ENCODE peak calls at places on chromosomes 3 and 15, in four cellular contexts. I is GM12878, R is suprapubic skin, Q is K562. A is an unnamed sample.
A peak's percentile ranks its signal among the peaks of the same experiment; 100 is the strongest.

GRCh38 chr3:140296796-140297352 is 361.9 kb downstream of the CLSTN2 start:
- DNase-seq in I (no peak), R (no peak), Q (no peak), A (no peak)

GRCh38 chr3:168847293-168847883 is 751.7 kb upstream of the GOLIM4 start:
- DNase-seq in I (peak; percentile 12), R (no peak), Q (peak; percentile 15), A (no peak)

GRCh38 chr3:144774897-144775296 is 803.3 kb downstream of the DIPK2A start:
- DNase-seq in I (no peak), R (no peak), Q (no peak), A (no peak)

GRCh38 chr3:110593749-110594148 is 477.9 kb upstream of the NECTIN3 start:
- DNase-seq in I (no peak), R (no peak), Q (no peak), A (no peak)

GRCh38 chr3:37477713-37478487 is 303.5 kb upstream of the LRRFIP2 start:
- DNase-seq in I (no peak), R (no peak), Q (no peak), A (no peak)

GRCh38 chr15:22968356-22968755 is 11.8 kb downstream of the CYFIP1 start:
- DNase-seq in I (no peak), R (peak; percentile 8), Q (no peak), A (no peak)

GRCh38 chr3:196216081-196216564 is at the start of gene SLC51A:
- DNase-seq in I (no peak), R (no peak), Q (no peak), A (no peak)

GRCh38 chr3:10883478-10884234 is 67.6 kb downstream of the SLC6A11 start:
- DNase-seq in I (no peak), R (no peak), Q (peak; percentile 38), A (peak; percentile 11)

GRCh38 chr3:64291956-64292355 is 66.7 kb upstream of the PRICKLE2 start:
- DNase-seq in I (no peak), R (no peak), Q (no peak), A (no peak)

GRCh38 chr3:139225551-139225950 is 118.3 kb upstream of the MRPS22 start:
- DNase-seq in I (no peak), R (no peak), Q (no peak), A (no peak)

GRCh38 chr3:24101676-24102168 is 156.6 kb downstream of the NR1D2 start:
- DNase-seq in I (no peak), R (no peak), Q (no peak), A (no peak)

GRCh38 chr15:66899555-66900350 is 165.6 kb upstream of the SMAD3 start:
- DNase-seq in I (no peak), R (no peak), Q (no peak), A (no peak)

GRCh38 chr3:127590282-127590592 is 296 bp downstream of the TPRA1 start:
- DNase-seq in I (no peak), R (no peak), Q (no peak), A (no peak)

GRCh38 chr3:4321732-4322131 is 18.6 kb downstream of the SETMAR start:
- DNase-seq in I (no peak), R (no peak), Q (peak; percentile 18), A (no peak)

GRCh38 chr3:30341851-30342250 is 264.6 kb upstream of the TGFBR2 start:
- DNase-seq in I (no peak), R (no peak), Q (no peak), A (no peak)

DNA sequence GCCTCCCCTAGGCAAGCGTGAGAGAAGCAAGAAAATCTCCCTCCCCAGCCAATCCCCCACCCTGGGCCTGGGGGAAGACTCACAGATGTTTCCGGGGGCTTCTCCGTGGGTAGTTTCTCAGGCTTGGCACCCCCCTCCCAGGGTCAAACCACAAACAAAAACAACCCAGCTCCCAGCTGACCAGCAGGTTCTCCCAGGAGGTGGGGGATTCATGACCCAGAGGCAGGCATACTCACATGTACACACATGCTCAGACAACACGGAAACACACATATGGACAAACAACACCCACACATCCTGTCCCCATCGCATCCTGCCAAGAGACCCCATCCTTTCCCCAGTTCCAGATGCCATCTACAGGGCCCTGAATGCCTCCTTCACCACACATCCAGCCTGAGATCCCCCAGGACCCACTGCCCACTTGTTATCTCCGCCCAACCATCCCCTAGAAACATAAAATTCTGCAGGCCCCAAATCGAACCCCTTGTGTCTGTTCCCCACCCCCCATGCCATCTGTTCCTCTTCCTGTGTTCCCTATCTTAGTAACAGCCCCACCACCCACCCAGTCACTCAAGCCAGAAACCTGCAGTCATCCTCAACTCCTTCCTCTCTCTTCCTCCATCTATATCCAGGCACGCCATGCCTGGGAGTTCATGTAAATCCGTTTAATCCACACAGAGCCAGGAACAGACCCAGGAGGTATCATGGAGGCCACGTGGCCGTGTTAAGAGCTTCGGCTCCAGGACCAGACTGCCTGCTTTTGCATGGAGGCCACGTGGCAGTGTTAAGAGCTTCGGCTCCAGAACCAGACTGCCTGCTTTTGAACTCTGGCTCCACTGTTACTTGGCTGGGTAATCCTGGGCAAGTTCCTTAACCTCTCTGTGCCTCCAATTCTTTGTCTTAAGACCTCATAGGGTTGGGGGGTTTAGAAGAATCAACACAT is 5.0 kb downstream of the CSRNP1 start:
- DNase-seq in I (no peak), R (no peak), Q (peak; percentile 58), A (no peak)
- TF ChIP-seq POLR2A in I (no peak), R (no peak), Q (no peak), A (no peak)

GRCh38 chr15:74411686-74412085 is 22.1 kb downstream of the SEMA7A start:
- DNase-seq in I (no peak), R (no peak), Q (no peak), A (no peak)
- TF ChIP-seq POLR2AphosphoS5 in I (peak; percentile 56), R (no peak), Q (no peak), A (no peak)

GRCh38 chr3:108090066-108090700 is 648 bp downstream of the CD47 start:
- DNase-seq in I (no peak), R (peak; percentile 74), Q (peak; percentile 41), A (peak; percentile 16)

GRCh38 chr3:108091498-108092259 is 848 bp upstream of the CD47 start:
- DNase-seq in I (no peak), R (no peak), Q (no peak), A (no peak)

GRCh38 chr3:108089544-108089943 is 1.3 kb downstream of the CD47 start:
- DNase-seq in I (no peak), R (no peak), Q (no peak), A (no peak)

GRCh38 chr3:108092556-108092955 is 1.7 kb upstream of the CD47 start:
- DNase-seq in I (no peak), R (no peak), Q (no peak), A (no peak)

DNA sequence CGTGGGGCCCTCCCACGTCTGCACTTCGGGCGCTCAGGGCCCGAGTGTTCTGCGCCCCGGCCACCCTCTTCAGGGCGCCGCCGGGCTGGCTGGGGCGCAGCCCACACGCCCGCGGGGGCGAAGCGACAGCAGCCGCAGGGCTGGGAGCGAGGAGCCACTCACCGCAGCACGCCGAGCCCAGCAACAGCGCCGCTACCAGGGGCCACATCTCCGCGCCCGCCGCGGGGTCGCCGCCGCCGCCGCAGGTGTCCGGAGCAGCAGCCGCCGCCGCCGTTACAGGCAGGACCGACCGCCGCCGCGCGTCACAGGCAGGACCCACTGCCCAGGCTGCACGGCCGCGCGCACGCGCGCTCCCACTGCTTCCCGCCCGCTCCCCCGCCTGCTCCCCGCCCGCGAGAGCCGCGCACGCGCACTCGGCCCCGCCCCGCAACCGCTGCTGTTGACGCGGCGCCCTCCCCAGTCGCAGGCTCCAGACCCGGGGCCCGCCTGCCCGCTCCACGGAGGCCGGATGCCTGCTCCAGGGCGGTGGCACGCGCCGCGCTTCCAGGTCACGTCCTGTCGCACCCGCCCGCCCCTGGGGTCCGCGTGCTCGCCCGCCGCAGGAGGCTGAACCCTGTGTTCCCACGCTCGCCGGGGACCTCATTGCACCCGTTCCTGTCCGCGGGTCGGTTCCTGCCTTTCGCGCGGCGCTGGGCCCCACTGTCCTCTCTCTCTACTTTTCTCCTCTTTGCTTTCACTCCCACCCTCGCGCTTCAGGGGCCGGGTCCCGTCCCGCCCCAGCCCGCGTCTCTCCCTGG is at the start of gene CD47:
- DNase-seq in I (no peak), R (peak; percentile 97), Q (peak; percentile 90), A (peak; percentile 95)
- TF ChIP-seq CTCF in I (no peak), R (no peak), Q (no peak), A (no peak)

GRCh38 chr15:74463634-74464033 is 2.7 kb upstream of the UBL7 start:
- DNase-seq in I (no peak), R (no peak), Q (no peak), A (no peak)

GRCh38 chr15:74458473-74458872 is 2.5 kb downstream of the UBL7 start:
- DNase-seq in I (no peak), R (no peak), Q (peak; percentile 8), A (no peak)

GRCh38 chr15:74460298-74460697 is 662 bp downstream of the UBL7 start:
- DNase-seq in I (peak; percentile 39), R (no peak), Q (peak; percentile 6), A (no peak)

GRCh38 chr15:74461847-74462511 is 1.0 kb upstream of the UBL7 start:
- DNase-seq in I (no peak), R (no peak), Q (peak; percentile 23), A (no peak)

GRCh38 chr15:74460903-74461846 is at the start of gene UBL7:
- DNase-seq in I (peak; percentile 77), R (peak; percentile 98), Q (peak; percentile 99), A (peak; percentile 98)
- TF ChIP-seq POLR2A in I (peak; percentile 98), R (peak; percentile 60), Q (peak; percentile 94), A (peak; percentile 87)

DNA sequence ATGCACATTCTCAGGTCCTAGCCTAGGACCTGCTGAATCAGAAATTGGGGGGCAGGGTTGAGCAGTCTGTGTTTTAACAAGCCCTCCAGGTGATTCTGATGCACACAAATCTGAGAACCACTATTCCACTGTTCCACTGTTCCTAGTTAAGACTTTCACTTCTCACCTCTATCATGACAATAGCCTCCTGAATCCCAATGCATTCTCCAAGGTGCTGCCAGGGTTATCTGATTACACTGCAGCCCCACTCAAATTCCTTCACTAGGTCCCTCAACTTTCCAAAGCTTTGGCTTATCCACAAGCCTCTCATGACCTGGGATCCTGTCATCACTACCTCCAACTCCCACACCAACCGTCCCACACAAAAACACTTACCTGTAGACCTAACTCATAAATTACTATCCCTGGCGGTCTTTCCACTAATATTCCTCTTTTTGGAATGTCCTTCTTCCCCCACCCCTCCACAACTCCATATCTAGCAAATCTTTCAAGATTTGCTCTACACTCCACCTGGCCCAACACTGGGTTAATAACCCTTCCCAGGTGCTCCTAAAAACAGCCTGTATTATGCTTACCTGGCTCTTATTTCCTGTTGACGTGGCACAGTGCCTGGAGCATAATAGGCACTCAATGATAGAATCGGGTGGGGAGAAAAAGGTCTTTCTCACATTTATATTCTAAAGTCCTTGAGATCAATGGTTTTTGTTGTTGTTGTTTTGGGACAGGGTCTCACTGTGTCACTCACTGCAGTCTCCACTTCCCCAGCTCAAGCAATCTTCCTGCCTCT is 27.2 kb downstream of the TBL1XR1 start:
- DNase-seq in I (no peak), R (no peak), Q (no peak), A (no peak)
- TF ChIP-seq POLR2AphosphoS5 in I (no peak), R (no peak), Q (no peak), A (no peak)

GRCh38 chr3:108661699-108662098 is 72.2 kb downstream of the DZIP3 start:
- DNase-seq in I (no peak), R (no peak), Q (no peak), A (no peak)
- TF ChIP-seq CTCF in I (no peak), R (no peak), Q (no peak), A (no peak)

A was measured in prostate gland.